ENCODE peak calls at places on chromosomes 13 and 19, in ten cellular contexts. T is neural progenitor cell, N is A549, W is BE2C, D is left kidney, L is breast epithelium, Q is HuH-7, K is kidney tubule cell, F is heart right ventricle, O is fibroblast of pulmonary artery. S is an unnamed sample.

GRCh38 chr13:23578411-23579071 is 8.3 kb downstream of the TNFRSF19 start:
- DNase-seq in K (peak; percentile 83), L (peak; percentile 59), N (peak; percentile 59), Q (peak; percentile 58), W (peak; percentile 84), O (peak; percentile 71), F (peak; percentile 77), D (peak; percentile 89), T (peak; percentile 82), S (no peak)

GRCh38 chr19:16496613-16496983 is 404 bp downstream of the C19orf44 start:
- DNase-seq in D (no peak), W (no peak), N (no peak), T (no peak), Q (no peak), L (no peak), O (peak; percentile 51), K (peak; percentile 59), F (peak; percentile 37), S (no peak)

GRCh38 chr19:34559045-34559444 is 77.5 kb downstream of the WTIP start:
- DNase-seq in D (no peak), N (no peak), L (no peak), O (no peak), W (no peak), F (no peak), Q (no peak), T (no peak), K (no peak), S (no peak)

GRCh38 chr19:43446746-43447489 is 18.5 kb downstream of the LYPD3 start:
- DNase-seq in N (peak; percentile 80), F (peak; percentile 71), W (peak; percentile 62), T (peak; percentile 84), D (peak; percentile 91), K (peak; percentile 76), Q (peak; percentile 85), L (peak; percentile 65), O (peak; percentile 82), S (peak; percentile 33)

GRCh38 chr13:76379341-76380105 is 506.7 kb downstream of the KCTD12 start:
- DNase-seq in W (no peak), Q (no peak), N (no peak), D (no peak), O (peak; percentile 8), L (no peak), K (no peak), F (no peak), T (no peak), S (no peak)

GRCh38 chr19:38686530-38686888 is 39.1 kb downstream of the ACTN4 start:
- DNase-seq in D (no peak), O (no peak), Q (no peak), T (no peak), K (no peak), F (no peak), N (no peak), L (no peak), W (no peak), S (no peak)

GRCh38 chr13:50509167-50509566 is 334.3 kb downstream of the DLEU7 start:
- DNase-seq in T (no peak), K (no peak), W (no peak), F (no peak), O (no peak), N (no peak), D (peak; percentile 4), Q (no peak), L (no peak), S (no peak)

GRCh38 chr19:13095934-13096890 is 6.4 kb downstream of the LYL1 start:
- DNase-seq in K (peak; percentile 17), O (no peak), L (no peak), N (peak; percentile 27), F (no peak), D (peak; percentile 67), Q (peak; percentile 95), T (peak; percentile 90), W (peak; percentile 68), S (no peak)

GRCh38 chr19:49282184-49282583 is 42.8 kb downstream of the SLC6A16 start:
- DNase-seq in F (no peak), W (no peak), L (no peak), Q (no peak), D (no peak), N (no peak), K (no peak), O (no peak), T (no peak), S (no peak)

GRCh38 chr13:112873851-112874750 is 94.9 kb upstream of the MCF2L start:
- DNase-seq in W (peak; percentile 87), N (peak; percentile 52), K (peak; percentile 69), D (peak; percentile 93), T (peak; percentile 88), Q (peak; percentile 97), L (peak; percentile 45), F (peak; percentile 79), O (peak; percentile 65), S (peak; percentile 35)

GRCh38 chr19:29714371-29714952 is 599 bp downstream of the C19orf12 start:
- DNase-seq in O (no peak), D (no peak), L (no peak), Q (peak; percentile 41), K (no peak), W (no peak), F (no peak), T (no peak), N (no peak), S (no peak)

GRCh38 chr19:7355871-7356270 is 7.1 kb downstream of the ARHGEF18 start:
- DNase-seq in K (no peak), Q (no peak), T (no peak), O (no peak), W (no peak), N (no peak), L (no peak), F (no peak), D (no peak), S (no peak)

GRCh38 chr19:40165362-40165937 is 25.8 kb upstream of the MAP3K10 start:
- DNase-seq in L (no peak), K (peak; percentile 14), O (peak; percentile 49), T (peak; percentile 83), D (peak; percentile 78), F (peak; percentile 26), W (peak; percentile 60), N (peak; percentile 77), Q (peak; percentile 82), S (no peak)

GRCh38 chr13:108188260-108188659 is 27.1 kb downstream of the LIG4 start:
- DNase-seq in L (no peak), O (no peak), N (no peak), F (no peak), T (no peak), Q (no peak), W (no peak), D (no peak), K (no peak), S (no peak)

GRCh38 chr19:52638601-52639000 is 446 bp upstream of the ZNF83 start:
- DNase-seq in D (peak; percentile 50), N (no peak), L (peak; percentile 29), F (peak; percentile 6), T (no peak), Q (no peak), W (peak; percentile 8), K (peak; percentile 84), O (no peak), S (no peak)

GRCh38 chr13:27379694-27380596 is 44.5 kb upstream of the GTF3A start:
- DNase-seq in K (peak; percentile 76), O (peak; percentile 44), D (peak; percentile 82), Q (peak; percentile 80), F (no peak), N (peak; percentile 67), L (peak; percentile 31), T (peak; percentile 83), W (peak; percentile 81), S (no peak)